ENCODE peak calls at places on chromosome 17, in eight cellular contexts. I, B, P, T, Y, R, J and K are unnamed samples.

GRCh38 chr17:77720946-77721822 is 237.3 kb upstream of the TNRC6C start:
- DNase-seq in J (no peak), Y (no peak), I (no peak), R (no peak), P (no peak), B (peak; percentile 12), T (no peak), K (no peak)

GRCh38 chr17:71741836-71742235 is 379.0 kb upstream of the SOX9 start:
- DNase-seq in T (no peak), I (no peak), R (no peak), B (no peak), J (no peak), Y (no peak), P (no peak), K (no peak)

GRCh38 chr17:41054025-41054424 is 1.0 kb downstream of the KRTAP2-2 start:
- DNase-seq in Y (no peak), R (no peak), T (no peak), P (no peak), B (no peak), I (no peak), J (no peak), K (no peak)

GRCh38 chr17:6567528-6568185 is 11.3 kb upstream of the PITPNM3 start:
- DNase-seq in B (no peak), T (no peak), I (no peak), Y (no peak), R (no peak), P (no peak), J (no peak), K (no peak)

GRCh38 chr17:17344507-17345293 is 41.5 kb downstream of the NT5M start:
- DNase-seq in B (no peak), R (no peak), I (no peak), Y (no peak), P (no peak), J (no peak), T (no peak), K (peak; percentile 21)

GRCh38 chr17:58324409-58325288 is 3.9 kb downstream of the TSPOAP1 start:
- DNase-seq in J (no peak), T (peak; percentile 25), Y (no peak), R (no peak), B (no peak), P (peak; percentile 44), I (no peak), K (no peak)

GRCh38 chr17:81711814-81712467 is at the start of gene SLC25A10:
- DNase-seq in J (no peak), B (peak; percentile 89), I (peak; percentile 76), Y (peak; percentile 89), P (peak; percentile 76), R (no peak), T (peak; percentile 52), K (peak; percentile 92)

GRCh38 chr17:78600181-78600651 is 23.0 kb upstream of the DNAH17 start:
- DNase-seq in I (no peak), T (no peak), R (no peak), Y (no peak), P (no peak), J (no peak), B (no peak), K (no peak)

GRCh38 chr17:44589316-44590071 is 32.2 kb downstream of the FZD2 start:
- DNase-seq in B (no peak), P (no peak), Y (no peak), R (no peak), J (peak; percentile 18), T (no peak), I (no peak), K (no peak)

GRCh38 chr17:74340470-74341023 is 14.5 kb downstream of the KIF19 start:
- DNase-seq in J (no peak), T (no peak), P (no peak), R (no peak), I (no peak), B (no peak), Y (no peak), K (no peak)

GRCh38 chr17:58956997-58957724 is 149.5 kb downstream of the TRIM37 start:
- DNase-seq in I (no peak), Y (no peak), J (no peak), R (no peak), B (no peak), P (no peak), T (no peak), K (no peak)

GRCh38 chr17:7023576-7024401 is 939 bp downstream of the BCL6B start:
- DNase-seq in I (peak; percentile 92), P (peak; percentile 96), J (no peak), T (peak; percentile 77), Y (no peak), R (no peak), B (peak; percentile 98), K (peak; percentile 93)

GRCh38 chr17:17155568-17155967 is 50.6 kb downstream of the PLD6 start:
- DNase-seq in R (no peak), B (peak; percentile 54), Y (no peak), P (no peak), T (no peak), I (no peak), J (no peak), K (no peak)

GRCh38 chr17:42027961-42028790 is 8.3 kb downstream of the NKIRAS2 start:
- DNase-seq in J (no peak), R (no peak), P (no peak), Y (peak; percentile 37), T (no peak), I (no peak), B (no peak), K (no peak)

GRCh38 chr17:30921544-30922196 is at the start of gene ADAP2:
- DNase-seq in P (peak; percentile 73), B (no peak), I (no peak), R (no peak), J (no peak), T (no peak), Y (peak; percentile 50), K (peak; percentile 35)